ENCODE peak calls at places on chromosomes 7 and 10, in seven cellular contexts. I is HCT116, F is transverse colon, U is A549, N is thyroid gland, W is spleen, V is endodermal cell. A is an unnamed sample.

GRCh38 chr7:2060701-2061100 is 172.0 kb downstream of the MAD1L1 start:
- DNase-seq in V (no peak), N (no peak), F (no peak), W (no peak), U (no peak), I (no peak), A (no peak)

GRCh38 chr10:106973301-106973700 is 191.2 kb downstream of the SORCS1 start:
- DNase-seq in F (no peak), I (no peak), W (no peak), U (no peak), N (peak), V (no peak), A (no peak)

GRCh38 chr7:38660427-38661099 is 29.4 kb upstream of the AMPH start:
- DNase-seq in I (peak), N (no peak), F (peak), V (peak), W (peak), U (peak), A (no peak)

GRCh38 chr7:12923971-12924370 is 236.5 kb downstream of the ARL4A start:
- DNase-seq in W (no peak), N (no peak), F (no peak), V (no peak), U (no peak), I (peak), A (no peak)

GRCh38 chr10:93060887-93061593 is 442 bp downstream of the CYP26C1 start:
- DNase-seq in W (no peak), F (no peak), V (no peak), N (no peak), I (no peak), U (no peak), A (no peak)

GRCh38 chr10:53918755-53919154 is 882.3 kb downstream of the PCDH15 start:
- DNase-seq in U (no peak), W (no peak), F (no peak), I (no peak), V (no peak), N (no peak), A (no peak)

GRCh38 chr7:134515569-134516468 is 11.5 kb upstream of the AKR1B10 start:
- DNase-seq in V (no peak), I (peak), F (no peak), U (peak), N (no peak), W (no peak), A (no peak)

GRCh38 chr10:100567826-100568225 is 32.1 kb downstream of the HIF1AN start:
- DNase-seq in V (peak), U (no peak), N (no peak), F (no peak), I (no peak), W (no peak), A (no peak)

GRCh38 chr10:87510025-87510424 is 5.3 kb downstream of the MINPP1 start:
- DNase-seq in I (no peak), W (no peak), V (no peak), F (no peak), N (no peak), U (no peak), A (no peak)

GRCh38 chr7:92836489-92837213 is at the start of gene CDK6:
- DNase-seq in V (peak), F (peak), N (peak), U (peak), W (peak), I (no peak), A (no peak)

GRCh38 chr10:70773461-70773860 is 11.7 kb downstream of the TBATA start:
- DNase-seq in U (no peak), F (no peak), W (no peak), V (no peak), N (no peak), I (no peak), A (no peak)

GRCh38 chr7:121019018-121019417 is 30.5 kb downstream of the CPED1 start:
- DNase-seq in N (no peak), I (no peak), U (no peak), W (no peak), V (no peak), F (no peak), A (no peak)

GRCh38 chr10:77267703-77268630 is 369.6 kb downstream of the KCNMA1 start:
- DNase-seq in W (no peak), V (no peak), F (no peak), U (no peak), N (no peak), I (no peak), A (no peak)

GRCh38 chr7:79504607-79505389 is 51.3 kb upstream of the MAGI2 start:
- DNase-seq in V (peak), I (peak), U (peak), F (no peak), W (no peak), N (peak), A (no peak)

GRCh38 chr7:69780377-69780776 is 182.1 kb downstream of the AUTS2 start:
- DNase-seq in V (peak), U (peak), W (no peak), F (no peak), I (no peak), N (peak), A (no peak)

GRCh38 chr7:20748853-20749252 is 37.8 kb downstream of the SP8 start:
- DNase-seq in V (no peak), U (no peak), I (no peak), N (no peak), W (no peak), F (no peak), A (no peak)

DNA sequence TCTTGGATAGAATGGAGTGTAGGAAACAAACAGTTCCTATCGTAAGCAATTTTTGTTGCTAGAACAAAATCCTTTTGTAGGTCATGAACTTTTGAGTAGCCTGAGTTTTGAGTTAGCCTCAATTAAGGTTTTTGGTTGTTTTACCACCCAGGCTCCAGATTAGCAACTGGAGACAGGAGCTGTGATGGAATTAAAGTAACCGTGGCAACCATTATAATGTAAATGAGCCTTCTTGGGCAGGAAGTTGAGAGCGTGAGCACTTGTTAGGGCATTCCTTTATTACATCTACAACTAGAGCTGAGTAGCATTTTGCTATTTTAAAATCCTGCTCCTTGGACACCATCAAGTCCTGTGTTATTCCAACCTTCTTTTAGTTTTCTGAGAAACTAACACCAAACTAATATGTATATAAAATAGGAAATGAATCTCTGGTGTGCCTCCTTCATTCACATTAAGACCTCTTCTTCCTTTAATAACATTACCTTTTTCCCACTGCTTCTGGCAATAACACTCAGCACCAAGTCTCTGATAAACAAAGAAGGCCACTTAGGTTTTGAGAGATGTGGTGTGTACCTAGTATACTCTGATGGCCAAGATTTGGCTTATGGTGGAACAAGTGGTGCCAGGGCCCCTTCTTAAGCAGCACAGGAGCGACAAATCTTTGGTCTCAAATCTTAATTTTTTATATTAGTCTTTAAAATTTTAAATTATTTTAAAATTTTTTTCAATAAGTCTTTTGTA is 34.0 kb downstream of the AHCYL2 start:
- DNase-seq in I (no peak), W (no peak), F (no peak), N (peak), U (no peak), V (peak), A (no peak)
- H3K4me3 ChIP-seq in I (no peak), W (peak), F (no peak), N (no peak), U (no peak), V (peak), A (no peak)

GRCh38 chr10:784377-784758 is 94.9 kb upstream of the DIP2C start:
- DNase-seq in W (peak), F (peak), V (peak), N (no peak), U (no peak), I (peak), A (no peak)

GRCh38 chr10:786666-787512 is 97.4 kb upstream of the DIP2C start:
- DNase-seq in V (peak), W (no peak), I (no peak), F (no peak), U (no peak), N (no peak), A (no peak)

GRCh38 chr10:785539-786214 is 96.2 kb upstream of the DIP2C start:
- DNase-seq in I (no peak), W (no peak), N (no peak), U (no peak), V (no peak), F (no peak), A (no peak)

GRCh38 chr10:782751-783648 is 93.5 kb upstream of the DIP2C start:
- DNase-seq in F (peak), I (no peak), V (peak), U (no peak), N (no peak), W (peak), A (no peak)

GRCh38 chr10:784759-785538 is 95.5 kb upstream of the DIP2C start:
- DNase-seq in W (peak), U (peak), I (peak), V (peak), F (peak), N (peak), A (peak)
- TF ChIP-seq CTCF in W (no peak), U (peak), I (peak), V (peak), F (no peak), N (no peak), A (no peak)

GRCh38 chr10:4120454-4120853 is 335.4 kb upstream of the KLF6 start:
- DNase-seq in U (no peak), I (no peak), W (peak), V (no peak), N (no peak), F (peak), A (no peak)
- H3K27ac ChIP-seq in U (no peak), I (no peak), W (peak), V (no peak), N (no peak), F (peak), A (no peak)

DNA sequence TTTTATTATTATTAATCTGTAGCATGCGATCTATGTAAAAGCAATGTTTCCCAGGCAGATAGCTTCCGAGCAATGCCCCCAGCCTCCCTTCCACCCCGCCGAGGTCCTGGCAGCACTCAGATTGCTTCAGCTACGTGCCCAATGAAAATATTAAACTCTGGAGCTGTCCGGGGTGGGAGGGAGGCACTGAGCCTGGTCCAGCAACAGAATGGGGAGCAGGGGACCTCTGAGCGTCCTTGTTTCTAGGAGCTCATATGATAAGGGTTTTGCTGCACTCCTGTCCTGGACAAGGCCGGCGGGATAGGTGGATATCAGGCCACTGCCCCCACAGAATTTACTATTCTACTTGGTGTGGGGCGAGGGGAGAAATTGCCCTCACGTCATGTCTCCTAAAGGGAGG is 44.5 kb upstream of the CDK1 start:
- DNase-seq in N (peak), U (no peak), F (no peak), W (no peak), V (peak), I (no peak), A (no peak)
- H3K4me3 ChIP-seq in N (peak), U (peak), F (peak), W (peak), V (peak), I (peak), A (no peak)

GRCh38 chr10:50788951-50789904 is 49.5 kb downstream of the ASAH2B start:
- DNase-seq in I (peak), N (no peak), W (no peak), V (no peak), U (peak), F (no peak), A (no peak)
- TF ChIP-seq CTCF in I (peak), N (peak), W (no peak), V (peak), U (peak), F (peak), A (peak)

GRCh38 chr10:114413398-114413797 is 9.1 kb upstream of the AFAP1L2 start:
- DNase-seq in U (peak), N (peak), I (peak), V (no peak), W (no peak), F (no peak), A (peak)
- H3K27ac ChIP-seq in U (peak), N (peak), I (peak), V (no peak), W (peak), F (no peak), A (no peak)

GRCh38 chr10:68871105-68871711 is 29.9 kb upstream of the DDX50 start:
- DNase-seq in F (no peak), U (peak), N (peak), V (peak), W (no peak), I (no peak), A (no peak)
- H3K4me3 ChIP-seq in F (no peak), U (no peak), N (no peak), V (peak), W (no peak), I (no peak), A (no peak)

GRCh38 chr7:114368492-114368891 is 46.1 kb upstream of the FOXP2 start:
- DNase-seq in W (no peak), F (no peak), U (no peak), I (no peak), N (no peak), V (no peak), A (no peak)

GRCh38 chr7:114369294-114369693 is 45.3 kb upstream of the FOXP2 start:
- DNase-seq in W (no peak), F (no peak), N (no peak), U (no peak), V (no peak), I (no peak), A (no peak)

GRCh38 chr7:114363292-114363691 is 51.3 kb upstream of the FOXP2 start:
- DNase-seq in N (no peak), F (no peak), V (no peak), I (no peak), U (no peak), W (no peak), A (no peak)

GRCh38 chr7:114358911-114359310 is 55.7 kb upstream of the FOXP2 start:
- DNase-seq in F (no peak), I (no peak), N (no peak), W (no peak), U (no peak), V (no peak), A (no peak)

GRCh38 chr7:114364151-114364550 is 50.5 kb upstream of the FOXP2 start:
- DNase-seq in N (no peak), U (no peak), F (no peak), V (no peak), I (no peak), W (no peak), A (no peak)
- TF ChIP-seq CTCF in N (no peak), U (no peak), F (no peak), V (no peak), I (no peak), W (no peak), A (no peak)

GRCh38 chr10:110620108-110620719 is 23.9 kb upstream of the RBM20 start:
- DNase-seq in W (no peak), N (no peak), F (no peak), U (no peak), V (no peak), I (no peak), A (no peak)

GRCh38 chr10:110625951-110626855 is 17.9 kb upstream of the RBM20 start:
- DNase-seq in F (no peak), N (no peak), I (no peak), V (no peak), U (no peak), W (no peak), A (no peak)

GRCh38 chr10:110629680-110630191 is 14.4 kb upstream of the RBM20 start:
- DNase-seq in N (peak), F (no peak), I (no peak), V (no peak), W (no peak), U (peak), A (no peak)

GRCh38 chr10:110628161-110628560 is 16.0 kb upstream of the RBM20 start:
- DNase-seq in V (no peak), N (no peak), W (no peak), U (no peak), I (no peak), F (no peak), A (no peak)

GRCh38 chr10:110625356-110625894 is 18.7 kb upstream of the RBM20 start:
- DNase-seq in N (no peak), F (peak), V (no peak), W (no peak), I (no peak), U (no peak), A (no peak)
- H3K27ac ChIP-seq in N (no peak), F (no peak), V (no peak), W (no peak), I (no peak), U (no peak), A (no peak)

A was measured in dorsolateral prefrontal cortex.